ENCODE peak calls at places on chromosomes 16 and 17, in four cellular contexts. D is uterus, I is prostate gland, B is esophagus squamous epithelium. V is an unnamed sample. For H3K4me1, the result is how much of the 10 kb centered on the place peaks cover.

GRCh38 chr17:3935140-3935542 is 18.9 kb upstream of the P2RX1 start:
- DNase-seq in D (no peak), I (peak), B (no peak), V (peak)

GRCh38 chr17:5786510-5786875 is 202.2 kb upstream of the NLRP1 start:
- DNase-seq in D (no peak), I (no peak), B (no peak), V (no peak)

GRCh38 chr17:42541041-42541833 is 5.2 kb downstream of the NAGLU start:
- DNase-seq in D (no peak), I (no peak), B (no peak), V (peak)

GRCh38 chr17:17971431-17972125 is 622 bp downstream of the TOM1L2 start:
- DNase-seq in D (peak), I (peak), B (no peak), V (peak)

GRCh38 chr17:30372755-30373154 is 6.0 kb upstream of the CPD start:
- DNase-seq in D (no peak), I (no peak), B (no peak), V (no peak)

GRCh38 chr16:7861891-7862585 is 529.4 kb downstream of the RBFOX1 start:
- DNase-seq in D (no peak), I (no peak), B (no peak), V (no peak)

GRCh38 chr17:4634981-4635380 is 6.5 kb downstream of the ALOX15 start:
- DNase-seq in D (no peak), I (no peak), B (no peak), V (no peak)

GRCh38 chr17:57104461-57105175 is 19.6 kb downstream of the AKAP1 start:
- DNase-seq in D (no peak), I (no peak), B (no peak), V (no peak)

GRCh38 chr17:51617876-51618455 is 357.6 kb downstream of the UTP18 start:
- DNase-seq in D (no peak), I (no peak), B (no peak), V (no peak)

GRCh38 chr16:12146966-12147365 is 170.4 kb downstream of the SNX29 start:
- DNase-seq in D (no peak), I (no peak), B (no peak), V (no peak)

GRCh38 chr16:58506241-58507194 is 6.6 kb downstream of the NDRG4 start:
- DNase-seq in D (no peak), I (no peak), B (no peak), V (no peak)

GRCh38 chr17:19332371-19333131 is 30.0 kb downstream of the B9D1 start:
- DNase-seq in D (no peak), I (no peak), B (no peak), V (no peak)

GRCh38 chr17:7263071-7263800 is 958 bp upstream of the CLDN7 start:
- DNase-seq in D (no peak), I (no peak), B (no peak), V (peak)

GRCh38 chr16:24281466-24281865 is 25.3 kb downstream of the CACNG3 start:
- DNase-seq in D (no peak), I (no peak), B (no peak), V (no peak)

GRCh38 chr16:30585022-30585399 is 486 bp downstream of the ZNF785 start:
- DNase-seq in D (no peak), I (no peak), B (no peak), V (peak)

GRCh38 chr17:8224891-8225812 is 14.8 kb upstream of the AURKB start:
- DNase-seq in D (no peak), I (no peak), B (no peak), V (no peak)

GRCh38 chr17:75242461-75243042 is 18.9 kb downstream of the GGA3 start:
- DNase-seq in D (no peak), I (no peak), B (no peak), V (peak)

GRCh38 chr16:86680661-86681439 is 102.5 kb downstream of the FOXL1 start:
- DNase-seq in D (no peak), I (no peak), B (no peak), V (no peak)

GRCh38 chr17:41664172-41664457 is 24.6 kb upstream of the EIF1 start:
- DNase-seq in D (no peak), I (no peak), B (no peak), V (no peak)

GRCh38 chr17:76946772-76947135 is 78.5 kb downstream of the MGAT5B start:
- DNase-seq in D (no peak), I (no peak), B (no peak), V (no peak)

GRCh38 chr17:66115246-66115645 is 76.7 kb downstream of the CEP112 start:
- DNase-seq in D (no peak), I (no peak), B (no peak), V (no peak)

GRCh38 chr17:2170023-2170422 is 115.1 kb downstream of the HIC1 start:
- DNase-seq in D (no peak), I (no peak), B (no peak), V (peak)

GRCh38 chr16:66599726-66600125 is 4.8 kb upstream of the CMTM3 start:
- DNase-seq in D (no peak), I (no peak), B (no peak), V (no peak)

GRCh38 chr17:76461765-76462555 is 5.4 kb upstream of the AANAT start:
- DNase-seq in D (no peak), I (no peak), B (no peak), V (no peak)

GRCh38 chr16:2226918-2227317 is 3.5 kb downstream of the E4F1 start:
- DNase-seq in D (no peak), I (no peak), B (no peak), V (no peak)

GRCh38 chr17:65025288-65025687 is 31.3 kb downstream of the GNA13 start:
- DNase-seq in D (no peak), I (no peak), B (no peak), V (no peak)

GRCh38 chr17:65020284-65020683 is 36.3 kb downstream of the GNA13 start:
- DNase-seq in D (no peak), I (no peak), B (no peak), V (no peak)

GRCh38 chr17:65023791-65024190 is 32.7 kb downstream of the GNA13 start:
- DNase-seq in D (no peak), I (no peak), B (no peak), V (no peak)

GRCh38 chr17:65022137-65022536 is 34.4 kb downstream of the GNA13 start:
- DNase-seq in D (no peak), I (no peak), B (no peak), V (no peak)

DNA sequence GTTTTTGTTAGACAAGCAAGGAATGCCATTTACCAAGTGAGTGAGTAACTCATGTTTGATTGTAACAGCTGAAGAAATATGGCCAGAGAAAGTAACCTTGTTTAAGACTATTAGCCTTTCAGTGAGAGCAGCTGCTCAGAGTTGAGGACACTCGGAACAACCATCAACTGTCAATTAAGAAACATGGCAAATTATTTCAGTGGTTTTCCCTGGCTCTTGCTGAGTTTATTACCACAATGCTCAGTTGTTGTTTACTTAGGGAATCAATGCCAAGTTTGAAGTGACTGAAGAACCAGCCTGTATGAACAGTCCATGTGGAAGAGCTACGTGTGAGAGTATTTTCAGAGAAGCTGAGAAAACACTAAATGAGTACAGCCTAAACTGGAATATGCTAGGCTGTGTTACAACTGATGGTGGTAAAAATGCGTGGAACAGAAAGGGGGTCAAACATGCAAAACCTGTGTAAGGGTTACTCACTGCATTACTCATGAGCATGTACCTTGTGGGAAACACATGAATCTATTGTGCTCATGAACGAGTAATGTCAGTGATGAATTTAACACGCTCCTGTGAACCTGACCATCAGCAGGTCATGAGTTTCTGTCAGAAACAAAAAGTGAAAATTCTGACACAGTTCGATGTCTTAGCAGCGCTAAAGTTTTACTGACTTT is 33.7 kb downstream of the GNA13 start:
- DNase-seq in D (no peak), I (no peak), B (no peak), V (no peak)
- H3K4me1 ChIP-seq in D (under half), I (under half), B (half or more), V (under half)

GRCh38 chr17:40303706-40304450 is 5.1 kb upstream of the RARA start:
- DNase-seq in D (peak), I (no peak), B (no peak), V (peak)

GRCh38 chr17:40306395-40306794 is 2.6 kb upstream of the RARA start:
- DNase-seq in D (no peak), I (no peak), B (no peak), V (no peak)

GRCh38 chr17:40307001-40307690 is 1.8 kb upstream of the RARA start:
- DNase-seq in D (peak), I (no peak), B (no peak), V (no peak)

GRCh38 chr17:40303009-40303657 is 5.8 kb upstream of the RARA start:
- DNase-seq in D (peak), I (no peak), B (no peak), V (peak)

DNA sequence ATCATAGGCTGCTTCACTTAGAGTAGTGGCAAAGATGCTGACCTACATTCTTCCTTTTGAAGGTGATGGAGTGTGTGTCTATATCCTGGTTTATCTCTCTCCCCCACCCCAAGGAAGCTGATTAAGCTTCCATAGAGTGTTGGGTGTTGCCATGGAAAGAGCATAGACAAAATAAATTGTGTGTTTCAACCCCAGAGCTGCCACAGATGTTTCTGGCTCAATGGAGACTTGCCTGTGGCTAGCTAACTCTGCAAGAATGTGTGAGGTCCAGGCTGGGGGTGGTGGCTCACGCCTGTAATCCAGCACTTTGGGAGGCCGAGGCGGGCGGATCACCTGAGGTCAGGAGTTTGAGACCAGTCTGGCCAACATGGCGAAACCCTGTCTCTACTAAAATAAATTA is 4.5 kb upstream of the RARA start:
- DNase-seq in D (no peak), I (no peak), B (no peak), V (no peak)
- H3K27ac ChIP-seq in D (peak), I (no peak), B (no peak), V (peak)

GRCh38 chr17:82666931-82667667 is 18.9 kb upstream of the WDR45B start:
- DNase-seq in D (no peak), I (no peak), B (no peak), V (no peak)

GRCh38 chr17:82668024-82668630 is 19.9 kb upstream of the WDR45B start:
- DNase-seq in D (no peak), I (no peak), B (no peak), V (no peak)

GRCh38 chr17:82667668-82668000 is 19.4 kb upstream of the WDR45B start:
- DNase-seq in D (no peak), I (no peak), B (no peak), V (no peak)

GRCh38 chr17:82670661-82671060 is 22.4 kb upstream of the WDR45B start:
- DNase-seq in D (peak), I (no peak), B (no peak), V (no peak)

DNA sequence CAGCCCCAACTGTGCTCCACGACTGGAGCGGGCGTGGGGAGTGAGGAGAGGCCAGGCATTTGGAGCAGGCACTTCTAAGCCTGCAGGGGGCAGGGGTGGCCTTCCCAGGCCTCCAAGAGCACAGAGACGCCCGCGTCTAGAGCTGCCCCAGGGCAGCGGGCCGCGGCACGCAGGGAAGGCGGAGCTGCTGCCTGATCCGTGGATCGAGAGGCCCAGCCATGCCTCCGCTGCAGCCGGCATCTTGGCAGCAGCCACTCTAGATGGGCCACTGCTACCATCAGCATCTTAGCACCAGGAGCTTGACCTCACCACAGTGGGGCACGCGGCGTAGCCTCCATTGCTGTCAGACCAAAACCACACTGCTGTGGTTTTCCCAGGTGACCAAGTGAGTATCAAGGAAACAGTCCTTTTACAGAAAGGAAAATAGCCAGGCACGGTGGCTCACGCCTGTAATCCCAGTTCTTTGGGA is 20.4 kb upstream of the WDR45B start:
- DNase-seq in D (no peak), I (peak), B (no peak), V (peak)
- TF ChIP-seq POLR2A in D (no peak), I (no peak), B (no peak), V (no peak)

GRCh38 chr17:50118076-50118827 is 11.7 kb downstream of the SAMD14 start:
- DNase-seq in D (no peak), I (no peak), B (no peak), V (no peak)
- H3K4me1 ChIP-seq in D (under half), I (under half), B (under half), V (under half)

GRCh38 chr17:78718575-78719209 is 63.4 kb downstream of the CYTH1 start:
- DNase-seq in D (no peak), I (no peak), B (no peak), V (no peak)
- H3K27ac ChIP-seq in D (no peak), I (no peak), B (peak), V (peak)

GRCh38 chr16:586645-587590 is 2.9 kb upstream of the RAB40C start:
- DNase-seq in D (no peak), I (no peak), B (no peak), V (no peak)
- TF ChIP-seq POLR2A in D (no peak), I (no peak), B (no peak), V (no peak)